ENCODE peak calls at places on chromosomes 3 and 15, in ten cellular contexts. One of them, this sample, is unnamed.

GRCh38 chr3:89434621-89435380 is 327.4 kb downstream of the EPHA3 start:
- DNase-seq in astrocyte of the spinal cord: peak
- DNase-seq in HCT116: no peak
- DNase-seq in hepatocyte: no peak
- DNase-seq in AG10803: no peak
- DNase-seq in BE2C: no peak
- DNase-seq in neural crest cell: no peak
- DNase-seq in type B pancreatic cell: no peak
- DNase-seq in HFFc6: no peak
- DNase-seq in dorsolateral prefrontal cortex: no peak
- DNase-seq in this sample: no peak

GRCh38 chr3:152281032-152281713 is 12.4 kb downstream of the MBNL1 start:
- DNase-seq in astrocyte of the spinal cord: no peak
- DNase-seq in HCT116: no peak
- DNase-seq in hepatocyte: no peak
- DNase-seq in AG10803: peak
- DNase-seq in BE2C: no peak
- DNase-seq in neural crest cell: no peak
- DNase-seq in type B pancreatic cell: no peak
- DNase-seq in HFFc6: no peak
- DNase-seq in dorsolateral prefrontal cortex: no peak
- DNase-seq in this sample: no peak

GRCh38 chr3:56061227-56061626 is 407.0 kb downstream of the ERC2 start:
- DNase-seq in astrocyte of the spinal cord: no peak
- DNase-seq in HCT116: no peak
- DNase-seq in hepatocyte: no peak
- DNase-seq in AG10803: no peak
- DNase-seq in BE2C: no peak
- DNase-seq in neural crest cell: no peak
- DNase-seq in type B pancreatic cell: no peak
- DNase-seq in HFFc6: no peak
- DNase-seq in dorsolateral prefrontal cortex: no peak
- DNase-seq in this sample: no peak

GRCh38 chr3:149772861-149773260 is 19.5 kb downstream of the ANKUB1 start:
- DNase-seq in astrocyte of the spinal cord: no peak
- DNase-seq in HCT116: no peak
- DNase-seq in hepatocyte: no peak
- DNase-seq in AG10803: no peak
- DNase-seq in BE2C: no peak
- DNase-seq in neural crest cell: no peak
- DNase-seq in type B pancreatic cell: no peak
- DNase-seq in HFFc6: no peak
- DNase-seq in dorsolateral prefrontal cortex: no peak
- DNase-seq in this sample: no peak

GRCh38 chr3:133038089-133038730 is at the start of gene TMEM108:
- DNase-seq in astrocyte of the spinal cord: peak
- DNase-seq in HCT116: no peak
- DNase-seq in hepatocyte: peak
- DNase-seq in AG10803: peak
- DNase-seq in BE2C: peak
- DNase-seq in neural crest cell: peak
- DNase-seq in type B pancreatic cell: peak
- DNase-seq in HFFc6: no peak
- DNase-seq in dorsolateral prefrontal cortex: peak
- DNase-seq in this sample: no peak

GRCh38 chr3:52052831-52053306 is 3.5 kb downstream of the DUSP7 start:
- DNase-seq in astrocyte of the spinal cord: peak
- DNase-seq in HCT116: no peak
- DNase-seq in hepatocyte: peak
- DNase-seq in AG10803: peak
- DNase-seq in BE2C: peak
- DNase-seq in neural crest cell: peak
- DNase-seq in type B pancreatic cell: no peak
- DNase-seq in HFFc6: peak
- DNase-seq in dorsolateral prefrontal cortex: peak
- DNase-seq in this sample: no peak

GRCh38 chr15:99507016-99507731 is 58.6 kb upstream of the MEF2A start:
- DNase-seq in astrocyte of the spinal cord: peak
- DNase-seq in HCT116: no peak
- DNase-seq in hepatocyte: peak
- DNase-seq in AG10803: peak
- DNase-seq in BE2C: peak
- DNase-seq in neural crest cell: no peak
- DNase-seq in type B pancreatic cell: no peak
- DNase-seq in HFFc6: no peak
- DNase-seq in dorsolateral prefrontal cortex: no peak
- DNase-seq in this sample: no peak

GRCh38 chr3:54954019-54954418 is 26.2 kb upstream of the LRTM1 start:
- DNase-seq in astrocyte of the spinal cord: peak
- DNase-seq in HCT116: no peak
- DNase-seq in hepatocyte: peak
- DNase-seq in AG10803: peak
- DNase-seq in BE2C: no peak
- DNase-seq in neural crest cell: no peak
- DNase-seq in type B pancreatic cell: no peak
- DNase-seq in HFFc6: peak
- DNase-seq in dorsolateral prefrontal cortex: no peak
- DNase-seq in this sample: no peak

GRCh38 chr3:195405646-195406045 is 37.2 kb downstream of the ACAP2 start:
- DNase-seq in astrocyte of the spinal cord: no peak
- DNase-seq in HCT116: no peak
- DNase-seq in hepatocyte: no peak
- DNase-seq in AG10803: no peak
- DNase-seq in BE2C: no peak
- DNase-seq in neural crest cell: no peak
- DNase-seq in type B pancreatic cell: no peak
- DNase-seq in HFFc6: no peak
- DNase-seq in dorsolateral prefrontal cortex: no peak
- DNase-seq in this sample: no peak

GRCh38 chr15:78125267-78125666 is 6.0 kb downstream of the CIB2 start:
- DNase-seq in astrocyte of the spinal cord: no peak
- DNase-seq in HCT116: no peak
- DNase-seq in hepatocyte: no peak
- DNase-seq in AG10803: no peak
- DNase-seq in BE2C: no peak
- DNase-seq in neural crest cell: no peak
- DNase-seq in type B pancreatic cell: no peak
- DNase-seq in HFFc6: no peak
- DNase-seq in dorsolateral prefrontal cortex: no peak
- DNase-seq in this sample: no peak

GRCh38 chr15:55221090-55222011 is 24.6 kb upstream of the RSL24D1 start:
- DNase-seq in astrocyte of the spinal cord: peak
- DNase-seq in HCT116: no peak
- DNase-seq in hepatocyte: peak
- DNase-seq in AG10803: peak
- DNase-seq in BE2C: no peak
- DNase-seq in neural crest cell: no peak
- DNase-seq in type B pancreatic cell: no peak
- DNase-seq in HFFc6: peak
- DNase-seq in dorsolateral prefrontal cortex: no peak
- DNase-seq in this sample: peak

GRCh38 chr3:47578119-47578630 is 490 bp downstream of the CSPG5 start:
- DNase-seq in astrocyte of the spinal cord: no peak
- DNase-seq in HCT116: no peak
- DNase-seq in hepatocyte: peak
- DNase-seq in AG10803: no peak
- DNase-seq in BE2C: peak
- DNase-seq in neural crest cell: peak
- DNase-seq in type B pancreatic cell: no peak
- DNase-seq in HFFc6: no peak
- DNase-seq in dorsolateral prefrontal cortex: peak
- DNase-seq in this sample: peak

GRCh38 chr3:52197842-52198625 is at the start of gene ALAS1:
- DNase-seq in astrocyte of the spinal cord: peak
- DNase-seq in HCT116: peak
- DNase-seq in hepatocyte: peak
- DNase-seq in AG10803: peak
- DNase-seq in BE2C: peak
- DNase-seq in neural crest cell: peak
- DNase-seq in type B pancreatic cell: peak
- DNase-seq in HFFc6: peak
- DNase-seq in dorsolateral prefrontal cortex: peak
- DNase-seq in this sample: peak

DNA sequence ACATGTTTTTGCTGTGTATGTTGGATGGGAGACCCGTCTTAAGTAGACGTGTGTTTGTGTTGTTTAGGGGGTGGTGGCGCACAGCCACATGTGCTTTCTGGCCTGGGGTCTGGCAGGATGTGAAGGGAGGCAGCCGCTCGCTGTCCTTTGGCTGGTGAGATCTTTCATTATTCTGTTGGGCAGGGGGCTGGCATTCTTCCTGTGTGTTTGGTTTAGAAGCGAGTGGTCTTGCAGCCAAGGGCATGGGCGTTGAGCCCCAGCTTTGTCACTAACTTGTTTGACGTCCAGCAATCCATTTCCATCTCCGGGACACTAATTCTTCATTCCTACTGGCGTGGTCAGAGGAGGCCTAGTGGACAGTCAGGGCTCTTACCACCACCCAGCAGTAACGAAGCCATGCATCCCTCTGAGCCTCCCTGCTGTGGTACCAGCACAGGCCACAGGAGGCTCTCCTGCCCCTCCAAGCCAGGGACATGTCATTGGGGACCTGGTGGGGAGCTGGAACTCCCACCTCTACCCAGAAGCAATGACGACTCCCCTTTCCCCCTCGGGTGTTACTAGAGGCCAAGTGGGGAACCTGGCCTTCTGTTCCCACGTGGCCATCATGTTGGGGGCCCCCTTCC is 10.7 kb downstream of the THSD4 start:
- DNase-seq in astrocyte of the spinal cord: no peak
- DNase-seq in HCT116: no peak
- DNase-seq in hepatocyte: no peak
- DNase-seq in AG10803: no peak
- DNase-seq in BE2C: peak
- DNase-seq in neural crest cell: no peak
- DNase-seq in type B pancreatic cell: no peak
- DNase-seq in HFFc6: no peak
- DNase-seq in dorsolateral prefrontal cortex: no peak
- DNase-seq in this sample: no peak
- TF ChIP-seq CTCF in astrocyte of the spinal cord: peak
- TF ChIP-seq CTCF in HCT116: peak
- TF ChIP-seq CTCF in hepatocyte: no peak
- TF ChIP-seq CTCF in AG10803: no peak
- TF ChIP-seq CTCF in BE2C: peak
- TF ChIP-seq CTCF in neural crest cell: peak
- TF ChIP-seq CTCF in type B pancreatic cell: peak
- TF ChIP-seq CTCF in HFFc6: peak
- TF ChIP-seq CTCF in dorsolateral prefrontal cortex: no peak
- TF ChIP-seq CTCF in this sample: peak

GRCh38 chr3:37129871-37130270 is 44.5 kb downstream of the LRRFIP2 start:
- DNase-seq in astrocyte of the spinal cord: no peak
- DNase-seq in HCT116: no peak
- DNase-seq in hepatocyte: no peak
- DNase-seq in AG10803: peak
- DNase-seq in BE2C: no peak
- DNase-seq in neural crest cell: no peak
- DNase-seq in type B pancreatic cell: no peak
- DNase-seq in HFFc6: peak
- DNase-seq in dorsolateral prefrontal cortex: no peak
- DNase-seq in this sample: no peak

GRCh38 chr3:37125702-37126101 is 48.7 kb downstream of the LRRFIP2 start:
- DNase-seq in astrocyte of the spinal cord: no peak
- DNase-seq in HCT116: no peak
- DNase-seq in hepatocyte: no peak
- DNase-seq in AG10803: no peak
- DNase-seq in BE2C: no peak
- DNase-seq in neural crest cell: no peak
- DNase-seq in type B pancreatic cell: no peak
- DNase-seq in HFFc6: no peak
- DNase-seq in dorsolateral prefrontal cortex: no peak
- DNase-seq in this sample: no peak

GRCh38 chr3:37125195-37125594 is 49.2 kb downstream of the LRRFIP2 start:
- DNase-seq in astrocyte of the spinal cord: no peak
- DNase-seq in HCT116: no peak
- DNase-seq in hepatocyte: no peak
- DNase-seq in AG10803: no peak
- DNase-seq in BE2C: no peak
- DNase-seq in neural crest cell: no peak
- DNase-seq in type B pancreatic cell: no peak
- DNase-seq in HFFc6: no peak
- DNase-seq in dorsolateral prefrontal cortex: no peak
- DNase-seq in this sample: peak

GRCh38 chr3:37126856-37127255 is 47.5 kb downstream of the LRRFIP2 start:
- DNase-seq in astrocyte of the spinal cord: no peak
- DNase-seq in HCT116: no peak
- DNase-seq in hepatocyte: no peak
- DNase-seq in AG10803: no peak
- DNase-seq in BE2C: no peak
- DNase-seq in neural crest cell: no peak
- DNase-seq in type B pancreatic cell: no peak
- DNase-seq in HFFc6: no peak
- DNase-seq in dorsolateral prefrontal cortex: no peak
- DNase-seq in this sample: no peak

GRCh38 chr3:37127340-37127739 is 47.0 kb downstream of the LRRFIP2 start:
- DNase-seq in astrocyte of the spinal cord: no peak
- DNase-seq in HCT116: no peak
- DNase-seq in hepatocyte: no peak
- DNase-seq in AG10803: no peak
- DNase-seq in BE2C: no peak
- DNase-seq in neural crest cell: no peak
- DNase-seq in type B pancreatic cell: no peak
- DNase-seq in HFFc6: no peak
- DNase-seq in dorsolateral prefrontal cortex: no peak
- DNase-seq in this sample: no peak
- TF ChIP-seq CTCF in astrocyte of the spinal cord: no peak
- TF ChIP-seq CTCF in HCT116: no peak
- TF ChIP-seq CTCF in hepatocyte: no peak
- TF ChIP-seq CTCF in AG10803: no peak
- TF ChIP-seq CTCF in BE2C: no peak
- TF ChIP-seq CTCF in neural crest cell: no peak
- TF ChIP-seq CTCF in type B pancreatic cell: no peak
- TF ChIP-seq CTCF in HFFc6: no peak
- TF ChIP-seq CTCF in dorsolateral prefrontal cortex: no peak
- TF ChIP-seq CTCF in this sample: no peak

GRCh38 chr3:168052517-168052916 is 43.2 kb downstream of the GOLIM4 start:
- DNase-seq in astrocyte of the spinal cord: no peak
- DNase-seq in HCT116: no peak
- DNase-seq in hepatocyte: no peak
- DNase-seq in AG10803: no peak
- DNase-seq in BE2C: no peak
- DNase-seq in neural crest cell: no peak
- DNase-seq in type B pancreatic cell: no peak
- DNase-seq in HFFc6: no peak
- DNase-seq in dorsolateral prefrontal cortex: no peak
- DNase-seq in this sample: no peak
- TF ChIP-seq CTCF in astrocyte of the spinal cord: no peak
- TF ChIP-seq CTCF in HCT116: no peak
- TF ChIP-seq CTCF in hepatocyte: no peak
- TF ChIP-seq CTCF in AG10803: no peak
- TF ChIP-seq CTCF in BE2C: no peak
- TF ChIP-seq CTCF in neural crest cell: no peak
- TF ChIP-seq CTCF in type B pancreatic cell: no peak
- TF ChIP-seq CTCF in HFFc6: no peak
- TF ChIP-seq CTCF in dorsolateral prefrontal cortex: no peak
- TF ChIP-seq CTCF in this sample: no peak

DNA sequence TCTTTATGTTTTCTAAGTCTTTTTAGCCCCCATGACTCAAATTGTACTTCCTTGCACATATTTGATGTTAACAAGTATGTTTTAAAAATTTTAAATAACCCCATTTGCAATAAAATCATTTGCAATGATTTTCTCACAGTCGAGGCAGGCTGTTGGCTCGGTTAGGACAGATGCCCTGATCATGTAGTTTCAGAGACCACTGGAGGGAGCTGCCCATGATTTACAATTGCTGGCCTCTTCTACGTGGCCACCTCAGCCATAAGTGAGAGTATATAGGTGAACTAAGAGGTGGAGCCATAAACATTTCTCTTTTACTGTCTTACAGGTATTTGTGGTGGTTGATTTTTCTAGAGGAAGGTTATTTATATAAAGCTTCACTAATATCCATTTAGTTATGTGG is 1.7 kb downstream of the DTWD1 start:
- DNase-seq in astrocyte of the spinal cord: peak
- DNase-seq in HCT116: no peak
- DNase-seq in hepatocyte: no peak
- DNase-seq in AG10803: peak
- DNase-seq in BE2C: no peak
- DNase-seq in neural crest cell: no peak
- DNase-seq in type B pancreatic cell: no peak
- DNase-seq in HFFc6: no peak
- DNase-seq in dorsolateral prefrontal cortex: no peak
- DNase-seq in this sample: no peak
- TF ChIP-seq CTCF in astrocyte of the spinal cord: peak
- TF ChIP-seq CTCF in HCT116: peak
- TF ChIP-seq CTCF in hepatocyte: peak
- TF ChIP-seq CTCF in AG10803: peak
- TF ChIP-seq CTCF in BE2C: peak
- TF ChIP-seq CTCF in neural crest cell: no peak
- TF ChIP-seq CTCF in type B pancreatic cell: no peak
- TF ChIP-seq CTCF in HFFc6: peak
- TF ChIP-seq CTCF in dorsolateral prefrontal cortex: no peak
- TF ChIP-seq CTCF in this sample: no peak

This sample was measured in Calu3.